ENCODE peak calls at places on chromosomes 5 and 9, in eight cellular contexts. O is ovary, T is uterus, Y is lung, X is right atrium auricular region, E is fibroblast of lung, M is left ventricle myocardium inferior, P is Peyer's patch. K is an unnamed sample. For H3K36me3, the result is how much of the 10 kb centered on the place peaks cover.

GRCh38 chr5:161235569-161235968 is 311.0 kb downstream of the GABRB2 start:
- DNase-seq in M (no peak), E (no peak), O (no peak), P (no peak), T (no peak), Y (no peak), X (no peak), K (no peak)

GRCh38 chr5:1542011-1542410 is 18.3 kb upstream of the LPCAT1 start:
- DNase-seq in T (peak), X (peak), Y (peak), E (peak), M (no peak), P (no peak), O (peak), K (no peak)

GRCh38 chr5:159883522-159883950 is 32.7 kb upstream of the ADRA1B start:
- DNase-seq in E (peak), P (no peak), M (no peak), O (no peak), X (no peak), T (no peak), Y (no peak), K (peak)

GRCh38 chr5:149777382-149777781 is 47.3 kb downstream of the PPARGC1B start:
- DNase-seq in T (peak), O (no peak), X (no peak), P (no peak), M (peak), E (peak), Y (no peak), K (no peak)

GRCh38 chr5:16918891-16919671 is 17.0 kb downstream of the MYO10 start:
- DNase-seq in Y (no peak), X (no peak), P (no peak), M (no peak), O (no peak), T (no peak), E (no peak), K (no peak)

GRCh38 chr5:135376961-135377621 is 21.9 kb downstream of the MACROH2A1 start:
- DNase-seq in Y (no peak), E (no peak), O (no peak), T (no peak), M (no peak), X (no peak), P (no peak), K (no peak)

GRCh38 chr5:177357459-177358332 is at the start of gene RGS14:
- DNase-seq in X (no peak), M (peak), Y (peak), O (no peak), P (peak), E (peak), T (no peak), K (peak)

GRCh38 chr9:3235497-3235896 is 290.3 kb downstream of the RFX3 start:
- DNase-seq in E (no peak), O (no peak), M (no peak), T (no peak), X (no peak), Y (no peak), P (no peak), K (no peak)

GRCh38 chr9:102106446-102106845 is 368.0 kb upstream of the GRIN3A start:
- DNase-seq in E (no peak), X (no peak), Y (no peak), P (no peak), M (no peak), T (no peak), O (no peak), K (no peak)

GRCh38 chr5:40877371-40877988 is 31.8 kb upstream of the C7 start:
- DNase-seq in O (no peak), T (no peak), X (no peak), P (no peak), E (no peak), Y (no peak), M (no peak), K (no peak)

GRCh38 chr5:81657386-81657785 is 93.5 kb downstream of the SSBP2 start:
- DNase-seq in P (no peak), X (no peak), Y (no peak), T (no peak), E (no peak), M (no peak), O (no peak), K (no peak)

GRCh38 chr9:126000731-126001580 is 253.8 kb downstream of the PBX3 start:
- DNase-seq in O (no peak), E (no peak), T (no peak), Y (no peak), X (no peak), M (no peak), P (no peak), K (no peak)

GRCh38 chr9:68897557-68898145 is 116.3 kb downstream of the PRKACG start:
- DNase-seq in E (no peak), T (no peak), Y (no peak), O (no peak), P (no peak), M (no peak), X (no peak), K (no peak)

GRCh38 chr5:172544371-172545120 is 90.2 kb upstream of the SH3PXD2B start:
- DNase-seq in M (no peak), X (no peak), O (no peak), P (no peak), T (peak), E (no peak), Y (no peak), K (no peak)

GRCh38 chr5:55680353-55680752 is 31.8 kb downstream of the SLC38A9 start:
- DNase-seq in O (no peak), M (no peak), P (no peak), Y (no peak), X (no peak), E (peak), T (no peak), K (no peak)

GRCh38 chr5:59724482-59725392 is 168.8 kb downstream of the PDE4D start:
- DNase-seq in X (no peak), T (no peak), O (no peak), M (no peak), Y (peak), P (no peak), E (peak), K (peak)

GRCh38 chr9:134056483-134057310 is 11.1 kb downstream of the BRD3 start:
- DNase-seq in O (peak), P (no peak), X (no peak), M (peak), Y (no peak), E (no peak), T (no peak), K (no peak)

GRCh38 chr5:41695920-41696582 is 174.2 kb downstream of the OXCT1 start:
- DNase-seq in E (no peak), X (no peak), O (no peak), M (no peak), Y (no peak), T (no peak), P (no peak), K (no peak)

GRCh38 chr9:14313951-14314423 is at the start of gene NFIB:
- DNase-seq in O (peak), E (peak), T (peak), Y (no peak), P (no peak), X (no peak), M (peak), K (peak)

GRCh38 chr5:125196479-125197183 is 450.2 kb upstream of the ZNF608 start:
- DNase-seq in E (peak), Y (no peak), X (no peak), O (no peak), P (no peak), M (no peak), T (no peak), K (no peak)

GRCh38 chr5:141618030-141618803 is 583 bp downstream of the DIAPH1 start:
- DNase-seq in T (peak), M (no peak), X (no peak), O (peak), Y (peak), P (peak), E (peak), K (no peak)

GRCh38 chr5:94360382-94360781 is 258.0 kb downstream of the KIAA0825 start:
- DNase-seq in X (no peak), Y (no peak), T (no peak), P (no peak), M (no peak), E (no peak), O (no peak), K (no peak)

GRCh38 chr5:180718810-180719453 is 20.9 kb downstream of the OR2Y1 start:
- DNase-seq in M (no peak), O (no peak), T (no peak), E (peak), P (no peak), X (no peak), Y (no peak), K (peak)

GRCh38 chr5:1202026-1202797 is 817 bp downstream of the SLC6A19 start:
- DNase-seq in E (no peak), Y (no peak), P (no peak), X (no peak), T (no peak), O (no peak), M (no peak), K (no peak)

GRCh38 chr5:71778678-71779276 is 59.7 kb downstream of the CARTPT start:
- DNase-seq in T (no peak), P (no peak), E (peak), O (no peak), M (no peak), Y (no peak), X (no peak), K (peak)

GRCh38 chr5:78778538-78778937 is 130.0 kb upstream of the LHFPL2 start:
- DNase-seq in E (peak), M (no peak), X (no peak), O (no peak), P (no peak), T (no peak), Y (no peak), K (no peak)

GRCh38 chr5:107466233-107466769 is 204.4 kb downstream of the EFNA5 start:
- DNase-seq in O (no peak), M (no peak), X (no peak), T (peak), Y (no peak), E (peak), P (no peak), K (peak)

GRCh38 chr9:121784706-121785426 is 133.4 kb downstream of the DAB2IP start:
- DNase-seq in E (no peak), X (no peak), O (no peak), T (no peak), M (no peak), P (no peak), Y (no peak), K (no peak)

GRCh38 chr9:75997196-75997595 is 106.7 kb downstream of the PCSK5 start:
- DNase-seq in M (no peak), Y (no peak), P (no peak), E (no peak), X (no peak), T (no peak), O (no peak), K (no peak)

GRCh38 chr5:14458414-14458813 is 123.2 kb upstream of the OTULINL start:
- DNase-seq in X (no peak), O (no peak), Y (no peak), P (no peak), M (no peak), T (no peak), E (no peak), K (no peak)

GRCh38 chr5:11240293-11241190 is 479.5 kb upstream of the DAP start:
- DNase-seq in T (no peak), P (no peak), M (no peak), Y (no peak), E (no peak), O (no peak), X (no peak), K (no peak)

GRCh38 chr5:125559296-125559695 is 812.9 kb upstream of the ZNF608 start:
- DNase-seq in E (peak), Y (no peak), P (no peak), X (no peak), O (no peak), T (no peak), M (no peak), K (peak)

GRCh38 chr5:114330916-114331531 is 30.8 kb upstream of the KCNN2 start:
- DNase-seq in P (no peak), O (no peak), X (no peak), T (no peak), E (no peak), M (no peak), Y (no peak), K (no peak)

GRCh38 chr5:59317772-59318205 is 575.7 kb downstream of the PDE4D start:
- DNase-seq in P (no peak), X (no peak), E (no peak), Y (no peak), M (no peak), O (no peak), T (no peak), K (no peak)

GRCh38 chr5:28766565-28767158 is 1728.3 kb upstream of the CDH9 start:
- DNase-seq in Y (no peak), P (no peak), M (no peak), E (peak), X (no peak), O (no peak), T (no peak), K (peak)

GRCh38 chr5:103397996-103398581 is 139.5 kb downstream of the MACIR start:
- DNase-seq in Y (no peak), X (no peak), E (peak), T (no peak), O (no peak), P (no peak), M (no peak), K (no peak)

GRCh38 chr5:113039229-113039628 is 62.6 kb downstream of the DCP2 start:
- DNase-seq in P (no peak), T (no peak), O (no peak), M (no peak), E (no peak), Y (peak), X (no peak), K (no peak)

GRCh38 chr5:142313693-142314092 is 11.1 kb downstream of the SPRY4 start:
- DNase-seq in X (no peak), O (no peak), P (no peak), Y (no peak), M (no peak), T (no peak), E (no peak), K (no peak)

DNA sequence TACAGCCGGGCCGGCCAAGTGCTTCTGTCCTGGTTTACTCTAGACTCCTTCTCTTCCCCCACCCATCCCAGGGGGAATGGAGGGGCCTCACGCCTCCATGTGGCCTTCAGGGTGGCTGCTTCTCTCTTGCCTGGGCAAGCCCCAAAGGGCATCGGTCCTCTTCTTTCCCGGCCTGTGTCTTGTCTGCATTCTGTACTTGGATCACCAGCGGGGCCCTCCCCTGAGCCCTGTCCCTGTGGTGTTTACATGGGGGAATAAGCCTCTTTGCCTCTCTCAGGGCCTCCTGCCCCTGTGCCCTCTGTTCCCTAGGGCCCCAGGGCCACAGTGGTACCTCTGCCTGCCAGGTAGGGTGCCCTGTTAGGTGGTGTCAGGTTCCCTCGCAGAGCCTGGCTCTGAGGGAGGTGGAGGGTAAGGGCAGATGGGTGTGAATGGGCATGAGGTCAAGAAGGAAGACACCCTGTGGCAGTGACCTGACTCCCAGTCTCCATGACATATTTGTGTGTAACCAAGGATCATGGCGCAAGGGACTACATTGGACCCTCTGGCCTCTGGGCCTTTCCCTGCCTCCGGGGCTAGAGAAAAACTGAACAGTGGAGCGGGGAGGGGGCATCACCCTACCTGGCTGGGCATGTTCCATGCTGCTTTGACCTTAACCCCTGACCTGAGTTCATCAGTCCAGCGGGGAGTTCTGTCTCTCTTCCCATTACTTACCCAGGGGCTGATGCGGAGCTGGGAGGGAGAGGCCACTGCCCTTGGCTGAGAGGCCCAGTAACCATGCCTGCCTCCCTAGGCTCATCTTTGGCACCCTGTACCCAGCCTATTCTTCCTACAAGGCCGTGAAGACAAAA is 1.6 kb downstream of the REEP2 start:
- DNase-seq in Y (no peak), X (no peak), P (no peak), E (no peak), M (no peak), O (no peak), T (no peak), K (no peak)
- H3K4me3 ChIP-seq in Y (no peak), X (no peak), P (no peak), E (no peak), M (no peak), O (no peak), T (no peak), K (no peak)

GRCh38 chr9:22976454-22976853 is 529.8 kb downstream of the DMRTA1 start:
- DNase-seq in T (no peak), X (no peak), P (no peak), E (peak), M (no peak), O (no peak), Y (no peak), K (no peak)

GRCh38 chr9:22970434-22970975 is 523.9 kb downstream of the DMRTA1 start:
- DNase-seq in O (no peak), E (no peak), Y (no peak), P (no peak), X (no peak), T (no peak), M (no peak), K (no peak)

DNA sequence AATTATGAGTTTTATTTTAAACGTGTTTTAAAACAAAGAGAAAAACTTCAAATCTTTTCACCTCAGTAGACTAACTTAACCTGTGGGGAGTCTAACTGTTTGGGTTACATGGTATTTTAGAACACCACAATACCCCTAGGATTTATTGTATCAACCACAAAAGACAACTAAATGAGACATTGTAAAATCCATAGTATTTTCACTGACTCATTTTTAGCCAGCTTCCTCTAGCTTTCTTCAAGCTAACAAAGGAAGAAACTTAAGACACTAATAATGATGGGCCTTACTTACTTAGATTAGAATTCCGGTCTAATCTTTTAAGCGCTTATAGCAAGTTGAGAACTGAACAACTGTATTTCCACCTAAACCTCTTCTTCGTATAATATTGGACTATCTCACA is 529.3 kb downstream of the DMRTA1 start:
- DNase-seq in M (no peak), E (peak), T (no peak), O (no peak), X (no peak), P (no peak), Y (no peak), K (no peak)
- H3K36me3 ChIP-seq in M (under half), E (under half), T (under half), O (under half), X (under half), P (under half), Y (under half), K (under half)

DNA sequence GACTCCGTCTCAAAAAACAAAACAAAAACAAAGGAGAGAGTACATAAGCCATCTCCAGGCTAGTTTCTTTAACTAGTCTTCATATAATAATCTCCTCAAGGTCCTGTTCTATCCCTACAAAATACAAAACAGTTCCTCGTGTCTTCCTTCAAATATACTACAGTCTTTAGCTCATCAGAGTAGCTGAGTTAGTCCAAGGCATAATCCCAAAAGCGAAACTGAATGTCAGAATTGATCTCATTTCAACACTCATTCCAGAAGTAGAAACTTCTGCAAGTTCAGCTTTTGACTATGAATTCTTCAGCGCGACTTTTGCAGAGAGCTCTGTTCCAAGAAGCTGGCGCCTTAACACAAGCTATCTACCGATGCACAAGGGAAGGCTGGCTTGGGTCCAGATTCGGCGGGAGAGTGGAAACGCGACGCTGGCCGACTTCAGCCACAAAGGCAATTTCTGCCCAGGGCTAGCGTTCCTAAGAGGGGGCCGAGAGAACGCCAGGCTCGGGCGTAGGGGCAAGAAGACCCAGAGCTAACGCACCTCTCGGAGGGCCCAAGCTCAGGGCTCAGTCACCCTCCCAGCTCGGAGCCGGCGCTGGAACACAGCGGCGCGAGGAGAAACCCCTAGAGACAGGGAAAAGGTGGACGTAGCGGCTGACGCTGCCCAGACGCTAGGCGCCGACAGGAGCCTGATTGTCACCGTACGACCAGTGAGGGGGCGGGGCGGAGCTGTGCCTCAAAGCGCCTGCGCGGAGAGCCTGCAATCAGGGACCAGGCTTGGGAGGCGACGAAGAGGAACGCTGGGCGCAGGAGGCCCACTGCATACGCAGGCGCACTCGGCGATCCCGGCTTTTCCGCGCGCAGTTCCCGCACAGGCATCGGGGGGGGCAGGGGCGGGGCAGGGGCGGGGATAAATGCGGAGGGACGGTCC is 469 bp upstream of the HSDL2 start:
- DNase-seq in P (peak), E (peak), O (peak), T (peak), M (peak), X (peak), Y (peak), K (peak)
- TF ChIP-seq CTCF in P (no peak), E (no peak), O (no peak), T (no peak), M (no peak), X (no peak), Y (no peak), K (peak)

GRCh38 chr5:156326718-156327259 is at the start of gene SGCD:
- DNase-seq in O (peak), E (peak), X (peak), Y (no peak), M (peak), T (peak), P (no peak), K (peak)
- H3K4me3 ChIP-seq in O (peak), E (peak), X (peak), Y (no peak), M (peak), T (peak), P (peak), K (peak)

GRCh38 chr9:114037249-114037648 is 40.9 kb downstream of the AMBP start:
- DNase-seq in T (no peak), P (peak), E (no peak), M (no peak), X (no peak), O (no peak), Y (no peak), K (no peak)
- H3K36me3 ChIP-seq in T (under half), P (under half), E (under half), M (under half), X (under half), O (under half), Y (under half), K (under half)

DNA sequence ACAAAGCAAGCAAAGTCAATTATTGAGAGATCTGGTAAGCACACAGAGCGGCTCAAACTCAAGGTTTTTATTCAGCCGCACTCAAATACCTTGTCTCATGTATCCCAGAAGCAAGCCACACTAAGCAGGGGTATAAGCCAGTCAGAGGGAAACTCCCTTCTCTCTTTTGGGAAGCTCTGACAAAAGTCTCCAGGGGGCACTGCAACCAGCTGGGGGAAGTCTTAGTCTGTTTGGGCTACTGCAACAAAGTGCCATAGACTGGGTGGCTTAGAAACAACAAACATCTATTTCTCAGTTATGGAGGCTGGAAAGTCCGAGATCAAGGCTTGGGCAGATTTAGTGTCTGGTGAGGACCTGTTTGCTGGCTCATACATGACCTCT is 246.0 kb downstream of the ENC1 start:
- DNase-seq in M (no peak), Y (no peak), E (no peak), X (no peak), T (no peak), P (no peak), O (no peak), K (no peak)
- TF ChIP-seq CTCF in M (peak), Y (no peak), E (peak), X (no peak), T (no peak), P (no peak), O (no peak), K (peak)

K was measured in brain microvascular endothelial cell.